ENCODE peak calls at places on chromosomes 2 and 18, in ten cellular contexts. X is mesendoderm; L is smooth muscle cell of the brain vasculature; K is stimulated activated CD4-positive, alpha-beta T cell treated with anti-CD3 and anti-CD28 coated beads, Interleukin-12 subunit alpha, Interleukin-12 subunit beta, amount 100 ng/mL, for 24 hours; G is kidney tubule cell; F is stomach; H is occipital lobe; B is GOT3; Q is cardiac muscle cell; Z is head of caudate nucleus. D is an unnamed sample.

GRCh38 chr2:177021686-177022085 is 190.9 kb upstream of the HNRNPA3 start:
- DNase-seq in L (no peak), F (no peak), Z (no peak), B (no peak), Q (no peak), G (no peak), H (no peak), K (no peak), X (no peak), D (no peak)

GRCh38 chr2:169585673-169586072 is 1.5 kb downstream of the PPIG start:
- DNase-seq in K (no peak), B (no peak), Z (no peak), X (no peak), H (no peak), F (no peak), L (no peak), G (no peak), Q (no peak), D (no peak)

GRCh38 chr18:7221424-7222155 is 9.3 kb upstream of the LRRC30 start:
- DNase-seq in H (no peak), L (peak; percentile 50), F (no peak), K (no peak), Z (no peak), B (no peak), Q (peak; percentile 86), G (peak; percentile 77), X (peak; percentile 97), D (peak; percentile 56)

GRCh38 chr2:144014108-144014507 is 505.8 kb downstream of the ZEB2 start:
- DNase-seq in X (no peak), H (no peak), B (no peak), L (no peak), F (no peak), Q (no peak), Z (no peak), K (no peak), G (peak; percentile 56), D (no peak)

GRCh38 chr2:232707076-232707475 is 9.9 kb downstream of the GIGYF2 start:
- DNase-seq in L (no peak), H (no peak), B (no peak), X (no peak), G (no peak), Q (no peak), Z (no peak), F (no peak), K (no peak), D (no peak)

GRCh38 chr2:14634223-14634884 is 1.8 kb downstream of the LRATD1 start:
- DNase-seq in L (peak; percentile 6), H (peak; percentile 71), K (peak; percentile 19), F (peak; percentile 93), B (no peak), Q (peak; percentile 89), Z (peak; percentile 74), G (peak; percentile 89), X (peak; percentile 90), D (peak; percentile 10)

GRCh38 chr2:238139141-238139840 is 823 bp downstream of the KLHL30 start:
- DNase-seq in K (peak; percentile 24), L (no peak), H (no peak), B (no peak), F (no peak), Z (no peak), G (peak; percentile 14), X (no peak), Q (peak; percentile 61), D (no peak)

GRCh38 chr18:31176531-31176930 is 13.9 kb upstream of the DSC1 start:
- DNase-seq in B (no peak), K (no peak), H (no peak), G (peak; percentile 88), X (no peak), Z (no peak), L (no peak), Q (no peak), F (no peak), D (no peak)

GRCh38 chr2:104340162-104340561 is 513.8 kb upstream of the POU3F3 start:
- DNase-seq in L (no peak), B (no peak), H (no peak), Z (no peak), F (no peak), Q (no peak), X (no peak), G (peak; percentile 38), K (no peak), D (no peak)

GRCh38 chr2:161250864-161251436 is 57.3 kb upstream of the PSMD14 start:
- DNase-seq in Z (no peak), H (no peak), B (no peak), X (peak; percentile 92), K (no peak), G (peak; percentile 85), L (no peak), F (no peak), Q (peak; percentile 68), D (peak; percentile 10)

GRCh38 chr2:173090973-173091660 is 15.5 kb downstream of the MAP3K20 start:
- DNase-seq in G (no peak), H (no peak), X (peak; percentile 27), B (no peak), F (no peak), Q (no peak), K (no peak), L (no peak), Z (no peak), D (no peak)